ENCODE peak calls at places on chromosomes 11 and 22, in five cellular contexts. E, F, B, X and V are unnamed samples.

GRCh38 chr22:40236131-40236665 is 58.5 kb downstream of the TNRC6B start:
- DNase-seq in E (no peak), F (no peak), B (no peak), X (no peak), V (no peak)

GRCh38 chr22:24588756-24589481 is 4.0 kb downstream of the LRRC75B start:
- DNase-seq in E (no peak), F (no peak), B (no peak), X (no peak), V (no peak)

GRCh38 chr11:1073261-1073724 is 1.4 kb upstream of the MUC2 start:
- DNase-seq in E (peak), F (no peak), B (no peak), X (peak), V (no peak)

GRCh38 chr22:35292786-35293185 is 6.9 kb upstream of the TOM1 start:
- DNase-seq in E (no peak), F (no peak), B (no peak), X (no peak), V (no peak)

GRCh38 chr11:69113646-69114340 is 41.9 kb upstream of the SMIM38 start:
- DNase-seq in E (no peak), F (no peak), B (no peak), X (no peak), V (no peak)

GRCh38 chr22:46007003-46007847 is 30.3 kb upstream of the WNT7B start:
- DNase-seq in E (peak), F (no peak), B (no peak), X (peak), V (no peak)

GRCh38 chr11:75298191-75298590 is 53.3 kb downstream of the ARRB1 start:
- DNase-seq in E (no peak), F (no peak), B (no peak), X (no peak), V (no peak)

GRCh38 chr11:81874627-81875026 is 859.0 kb downstream of the FAM181B start:
- DNase-seq in E (no peak), F (no peak), B (no peak), X (no peak), V (no peak)

GRCh38 chr22:41598891-41599635 is 9.4 kb upstream of the PMM1 start:
- DNase-seq in E (no peak), F (no peak), B (no peak), X (no peak), V (no peak)

GRCh38 chr22:31825513-31825912 is 71.7 kb downstream of the DEPDC5 start:
- DNase-seq in E (no peak), F (no peak), B (no peak), X (peak), V (no peak)

GRCh38 chr11:114880458-114880857 is 202.1 kb downstream of the NXPE2 start:
- DNase-seq in E (no peak), F (no peak), B (no peak), X (no peak), V (no peak)

GRCh38 chr22:47304191-47304831 is 541.9 kb downstream of the TBC1D22A start:
- DNase-seq in E (peak), F (no peak), B (no peak), X (no peak), V (no peak)

GRCh38 chr11:133941546-133941945 is 15.2 kb downstream of the IGSF9B start:
- DNase-seq in E (no peak), F (no peak), B (no peak), X (no peak), V (no peak)

GRCh38 chr11:133828861-133829260 is 16.5 kb downstream of the SPATA19 start:
- DNase-seq in E (no peak), F (no peak), B (no peak), X (no peak), V (no peak)

GRCh38 chr22:35561796-35562526 is 21.3 kb downstream of the RASD2 start:
- DNase-seq in E (no peak), F (no peak), B (no peak), X (peak), V (no peak)

GRCh38 chr11:15896544-15896943 is 459.8 kb downstream of the SOX6 start:
- DNase-seq in E (no peak), F (no peak), B (no peak), X (no peak), V (no peak)

GRCh38 chr11:11786771-11787170 is 55.0 kb upstream of the USP47 start:
- DNase-seq in E (no peak), F (no peak), B (no peak), X (peak), V (no peak)

GRCh38 chr22:37904572-37905533 is 1.2 kb upstream of the MICALL1 start:
- DNase-seq in E (peak), F (no peak), B (peak), X (peak), V (no peak)

GRCh38 chr11:10674991-10675440 is 18.5 kb downstream of the IRAG1 start:
- DNase-seq in E (no peak), F (no peak), B (peak), X (no peak), V (no peak)

GRCh38 chr22:33210129-33210784 is 152.1 kb upstream of the SYN3 start:
- DNase-seq in E (no peak), F (no peak), B (no peak), X (peak), V (no peak)

GRCh38 chr11:75582935-75583709 is 21.1 kb downstream of the SERPINH1 start:
- DNase-seq in E (peak), F (peak), B (peak), X (peak), V (peak)

GRCh38 chr22:49079027-49079725 is 748.5 kb downstream of the BRD1 start:
- DNase-seq in E (no peak), F (no peak), B (no peak), X (no peak), V (no peak)